ENCODE peak calls at places on chromosomes 7 and 10, in ten cellular contexts. One of them, this sample, is unnamed.

GRCh38 chr10:96556003-96556402 is 30.8 kb downstream of the TM9SF3 start:
- DNase-seq in stimulated activated naive B cell treated with anti-CD40 and anti-IgM and Interleukin-4, amounts not matched to agents 10 μg/mL and 1 μg/mL and 100 μg/mL, for 72 hours: no peak
- DNase-seq in mammary epithelial cell: no peak
- DNase-seq in omental fat pad: no peak
- DNase-seq in NCI-H2171: peak
- DNase-seq in stimulated activated CD4-positive, alpha-beta T cell treated with anti-CD3 and anti-CD28 coated beads, Interleukin-1b, Interleukin-23, amount 100 ng/mL, for 24 hours: no peak
- DNase-seq in H54: no peak
- DNase-seq in NCI-H82: peak
- DNase-seq in A549: no peak
- DNase-seq in mucosa of gallbladder: no peak
- DNase-seq in this sample: peak

GRCh38 chr10:71893920-71894319 is 42.9 kb upstream of the PSAP start:
- DNase-seq in stimulated activated CD4-positive, alpha-beta T cell treated with anti-CD3 and anti-CD28 coated beads, Interleukin-1b, Interleukin-23, amount 100 ng/mL, for 24 hours: no peak
- DNase-seq in H54: no peak
- DNase-seq in mammary epithelial cell: no peak
- DNase-seq in mucosa of gallbladder: no peak
- DNase-seq in omental fat pad: no peak
- DNase-seq in A549: no peak
- DNase-seq in stimulated activated naive B cell treated with anti-CD40 and anti-IgM and Interleukin-4, amounts not matched to agents 10 μg/mL and 1 μg/mL and 100 μg/mL, for 72 hours: no peak
- DNase-seq in NCI-H2171: no peak
- DNase-seq in NCI-H82: no peak
- DNase-seq in this sample: no peak

GRCh38 chr7:84190016-84190705 is 4.4 kb downstream of the SEMA3A start:
- DNase-seq in H54: no peak
- DNase-seq in A549: no peak
- DNase-seq in stimulated activated CD4-positive, alpha-beta T cell treated with anti-CD3 and anti-CD28 coated beads, Interleukin-1b, Interleukin-23, amount 100 ng/mL, for 24 hours: no peak
- DNase-seq in mucosa of gallbladder: no peak
- DNase-seq in stimulated activated naive B cell treated with anti-CD40 and anti-IgM and Interleukin-4, amounts not matched to agents 10 μg/mL and 1 μg/mL and 100 μg/mL, for 72 hours: no peak
- DNase-seq in NCI-H82: no peak
- DNase-seq in mammary epithelial cell: no peak
- DNase-seq in NCI-H2171: no peak
- DNase-seq in omental fat pad: no peak
- DNase-seq in this sample: no peak

GRCh38 chr7:48964074-48964473 is 39.7 kb downstream of the CDC14C start:
- DNase-seq in NCI-H2171: no peak
- DNase-seq in mucosa of gallbladder: peak
- DNase-seq in mammary epithelial cell: no peak
- DNase-seq in omental fat pad: no peak
- DNase-seq in NCI-H82: no peak
- DNase-seq in stimulated activated CD4-positive, alpha-beta T cell treated with anti-CD3 and anti-CD28 coated beads, Interleukin-1b, Interleukin-23, amount 100 ng/mL, for 24 hours: no peak
- DNase-seq in stimulated activated naive B cell treated with anti-CD40 and anti-IgM and Interleukin-4, amounts not matched to agents 10 μg/mL and 1 μg/mL and 100 μg/mL, for 72 hours: no peak
- DNase-seq in H54: no peak
- DNase-seq in A549: no peak
- DNase-seq in this sample: no peak

GRCh38 chr10:69649771-69650550 is 19.9 kb downstream of the FAM241B start:
- DNase-seq in A549: no peak
- DNase-seq in omental fat pad: no peak
- DNase-seq in mucosa of gallbladder: no peak
- DNase-seq in mammary epithelial cell: no peak
- DNase-seq in stimulated activated naive B cell treated with anti-CD40 and anti-IgM and Interleukin-4, amounts not matched to agents 10 μg/mL and 1 μg/mL and 100 μg/mL, for 72 hours: no peak
- DNase-seq in H54: no peak
- DNase-seq in NCI-H2171: no peak
- DNase-seq in stimulated activated CD4-positive, alpha-beta T cell treated with anti-CD3 and anti-CD28 coated beads, Interleukin-1b, Interleukin-23, amount 100 ng/mL, for 24 hours: no peak
- DNase-seq in NCI-H82: no peak
- DNase-seq in this sample: no peak

GRCh38 chr7:157010588-157011332 is at the start of gene MNX1:
- DNase-seq in stimulated activated naive B cell treated with anti-CD40 and anti-IgM and Interleukin-4, amounts not matched to agents 10 μg/mL and 1 μg/mL and 100 μg/mL, for 72 hours: no peak
- DNase-seq in A549: peak
- DNase-seq in omental fat pad: no peak
- DNase-seq in mammary epithelial cell: peak
- DNase-seq in H54: peak
- DNase-seq in stimulated activated CD4-positive, alpha-beta T cell treated with anti-CD3 and anti-CD28 coated beads, Interleukin-1b, Interleukin-23, amount 100 ng/mL, for 24 hours: no peak
- DNase-seq in NCI-H82: peak
- DNase-seq in mucosa of gallbladder: peak
- DNase-seq in NCI-H2171: peak
- DNase-seq in this sample: peak

GRCh38 chr7:132494474-132494873 is 81.8 kb downstream of the PLXNA4 start:
- DNase-seq in mammary epithelial cell: no peak
- DNase-seq in mucosa of gallbladder: no peak
- DNase-seq in A549: no peak
- DNase-seq in NCI-H82: no peak
- DNase-seq in stimulated activated naive B cell treated with anti-CD40 and anti-IgM and Interleukin-4, amounts not matched to agents 10 μg/mL and 1 μg/mL and 100 μg/mL, for 72 hours: no peak
- DNase-seq in omental fat pad: no peak
- DNase-seq in H54: no peak
- DNase-seq in stimulated activated CD4-positive, alpha-beta T cell treated with anti-CD3 and anti-CD28 coated beads, Interleukin-1b, Interleukin-23, amount 100 ng/mL, for 24 hours: no peak
- DNase-seq in NCI-H2171: no peak
- DNase-seq in this sample: no peak

GRCh38 chr10:33134011-33134751 is 176.2 kb upstream of the ITGB1 start:
- DNase-seq in NCI-H2171: no peak
- DNase-seq in H54: no peak
- DNase-seq in stimulated activated CD4-positive, alpha-beta T cell treated with anti-CD3 and anti-CD28 coated beads, Interleukin-1b, Interleukin-23, amount 100 ng/mL, for 24 hours: peak
- DNase-seq in omental fat pad: no peak
- DNase-seq in mammary epithelial cell: peak
- DNase-seq in NCI-H82: no peak
- DNase-seq in A549: peak
- DNase-seq in stimulated activated naive B cell treated with anti-CD40 and anti-IgM and Interleukin-4, amounts not matched to agents 10 μg/mL and 1 μg/mL and 100 μg/mL, for 72 hours: peak
- DNase-seq in mucosa of gallbladder: peak
- DNase-seq in this sample: peak

GRCh38 chr10:43985941-43986340 is 337.3 kb upstream of the ZNF32 start:
- DNase-seq in stimulated activated naive B cell treated with anti-CD40 and anti-IgM and Interleukin-4, amounts not matched to agents 10 μg/mL and 1 μg/mL and 100 μg/mL, for 72 hours: no peak
- DNase-seq in H54: no peak
- DNase-seq in stimulated activated CD4-positive, alpha-beta T cell treated with anti-CD3 and anti-CD28 coated beads, Interleukin-1b, Interleukin-23, amount 100 ng/mL, for 24 hours: no peak
- DNase-seq in NCI-H82: no peak
- DNase-seq in mucosa of gallbladder: no peak
- DNase-seq in omental fat pad: no peak
- DNase-seq in A549: no peak
- DNase-seq in NCI-H2171: no peak
- DNase-seq in mammary epithelial cell: no peak
- DNase-seq in this sample: no peak

GRCh38 chr10:73653701-73654100 is 2.1 kb downstream of the SYNPO2L start:
- DNase-seq in omental fat pad: no peak
- DNase-seq in mucosa of gallbladder: no peak
- DNase-seq in NCI-H2171: no peak
- DNase-seq in H54: peak
- DNase-seq in NCI-H82: peak
- DNase-seq in stimulated activated naive B cell treated with anti-CD40 and anti-IgM and Interleukin-4, amounts not matched to agents 10 μg/mL and 1 μg/mL and 100 μg/mL, for 72 hours: no peak
- DNase-seq in A549: peak
- DNase-seq in stimulated activated CD4-positive, alpha-beta T cell treated with anti-CD3 and anti-CD28 coated beads, Interleukin-1b, Interleukin-23, amount 100 ng/mL, for 24 hours: no peak
- DNase-seq in mammary epithelial cell: no peak
- DNase-seq in this sample: peak

GRCh38 chr10:74738543-74738942 is 87.9 kb upstream of the KAT6B start:
- DNase-seq in NCI-H82: no peak
- DNase-seq in mucosa of gallbladder: no peak
- DNase-seq in A549: no peak
- DNase-seq in omental fat pad: no peak
- DNase-seq in mammary epithelial cell: no peak
- DNase-seq in stimulated activated CD4-positive, alpha-beta T cell treated with anti-CD3 and anti-CD28 coated beads, Interleukin-1b, Interleukin-23, amount 100 ng/mL, for 24 hours: no peak
- DNase-seq in NCI-H2171: no peak
- DNase-seq in stimulated activated naive B cell treated with anti-CD40 and anti-IgM and Interleukin-4, amounts not matched to agents 10 μg/mL and 1 μg/mL and 100 μg/mL, for 72 hours: no peak
- DNase-seq in H54: no peak
- DNase-seq in this sample: no peak

GRCh38 chr7:23622469-23622868 is 25.3 kb downstream of the CCDC126 start:
- DNase-seq in stimulated activated naive B cell treated with anti-CD40 and anti-IgM and Interleukin-4, amounts not matched to agents 10 μg/mL and 1 μg/mL and 100 μg/mL, for 72 hours: no peak
- DNase-seq in A549: no peak
- DNase-seq in H54: no peak
- DNase-seq in omental fat pad: no peak
- DNase-seq in mucosa of gallbladder: no peak
- DNase-seq in NCI-H2171: no peak
- DNase-seq in mammary epithelial cell: no peak
- DNase-seq in stimulated activated CD4-positive, alpha-beta T cell treated with anti-CD3 and anti-CD28 coated beads, Interleukin-1b, Interleukin-23, amount 100 ng/mL, for 24 hours: no peak
- DNase-seq in NCI-H82: no peak
- DNase-seq in this sample: peak

GRCh38 chr10:490891-491571 is 198.4 kb downstream of the DIP2C start:
- DNase-seq in omental fat pad: no peak
- DNase-seq in mucosa of gallbladder: peak
- DNase-seq in stimulated activated naive B cell treated with anti-CD40 and anti-IgM and Interleukin-4, amounts not matched to agents 10 μg/mL and 1 μg/mL and 100 μg/mL, for 72 hours: no peak
- DNase-seq in A549: no peak
- DNase-seq in stimulated activated CD4-positive, alpha-beta T cell treated with anti-CD3 and anti-CD28 coated beads, Interleukin-1b, Interleukin-23, amount 100 ng/mL, for 24 hours: no peak
- DNase-seq in mammary epithelial cell: no peak
- DNase-seq in H54: no peak
- DNase-seq in NCI-H2171: no peak
- DNase-seq in NCI-H82: no peak
- DNase-seq in this sample: no peak

GRCh38 chr10:119516381-119517234 is 25.9 kb downstream of the RGS10 start:
- DNase-seq in mammary epithelial cell: no peak
- DNase-seq in stimulated activated CD4-positive, alpha-beta T cell treated with anti-CD3 and anti-CD28 coated beads, Interleukin-1b, Interleukin-23, amount 100 ng/mL, for 24 hours: no peak
- DNase-seq in A549: no peak
- DNase-seq in NCI-H82: peak
- DNase-seq in mucosa of gallbladder: no peak
- DNase-seq in stimulated activated naive B cell treated with anti-CD40 and anti-IgM and Interleukin-4, amounts not matched to agents 10 μg/mL and 1 μg/mL and 100 μg/mL, for 72 hours: peak
- DNase-seq in NCI-H2171: no peak
- DNase-seq in H54: no peak
- DNase-seq in omental fat pad: no peak
- DNase-seq in this sample: no peak

GRCh38 chr7:149385195-149385955 is 75.5 kb downstream of the ZNF777 start:
- DNase-seq in NCI-H2171: peak
- DNase-seq in mammary epithelial cell: no peak
- DNase-seq in stimulated activated CD4-positive, alpha-beta T cell treated with anti-CD3 and anti-CD28 coated beads, Interleukin-1b, Interleukin-23, amount 100 ng/mL, for 24 hours: no peak
- DNase-seq in stimulated activated naive B cell treated with anti-CD40 and anti-IgM and Interleukin-4, amounts not matched to agents 10 μg/mL and 1 μg/mL and 100 μg/mL, for 72 hours: no peak
- DNase-seq in NCI-H82: no peak
- DNase-seq in omental fat pad: no peak
- DNase-seq in A549: no peak
- DNase-seq in mucosa of gallbladder: no peak
- DNase-seq in H54: no peak
- DNase-seq in this sample: no peak

GRCh38 chr7:149239345-149240143 is at the start of gene ZNF212:
- DNase-seq in H54: peak
- DNase-seq in NCI-H2171: peak
- DNase-seq in omental fat pad: peak
- DNase-seq in stimulated activated naive B cell treated with anti-CD40 and anti-IgM and Interleukin-4, amounts not matched to agents 10 μg/mL and 1 μg/mL and 100 μg/mL, for 72 hours: peak
- DNase-seq in A549: peak
- DNase-seq in NCI-H82: peak
- DNase-seq in mucosa of gallbladder: peak
- DNase-seq in mammary epithelial cell: peak
- DNase-seq in stimulated activated CD4-positive, alpha-beta T cell treated with anti-CD3 and anti-CD28 coated beads, Interleukin-1b, Interleukin-23, amount 100 ng/mL, for 24 hours: peak
- DNase-seq in this sample: peak

GRCh38 chr7:91266931-91267557 is 2.8 kb downstream of the FZD1 start:
- DNase-seq in stimulated activated naive B cell treated with anti-CD40 and anti-IgM and Interleukin-4, amounts not matched to agents 10 μg/mL and 1 μg/mL and 100 μg/mL, for 72 hours: no peak
- DNase-seq in NCI-H82: peak
- DNase-seq in omental fat pad: no peak
- DNase-seq in H54: no peak
- DNase-seq in mucosa of gallbladder: no peak
- DNase-seq in mammary epithelial cell: no peak
- DNase-seq in stimulated activated CD4-positive, alpha-beta T cell treated with anti-CD3 and anti-CD28 coated beads, Interleukin-1b, Interleukin-23, amount 100 ng/mL, for 24 hours: no peak
- DNase-seq in NCI-H2171: no peak
- DNase-seq in A549: no peak
- DNase-seq in this sample: no peak

GRCh38 chr7:157437519-157438061 is 100.8 kb downstream of the DNAJB6 start:
- DNase-seq in stimulated activated naive B cell treated with anti-CD40 and anti-IgM and Interleukin-4, amounts not matched to agents 10 μg/mL and 1 μg/mL and 100 μg/mL, for 72 hours: no peak
- DNase-seq in A549: no peak
- DNase-seq in mucosa of gallbladder: no peak
- DNase-seq in stimulated activated CD4-positive, alpha-beta T cell treated with anti-CD3 and anti-CD28 coated beads, Interleukin-1b, Interleukin-23, amount 100 ng/mL, for 24 hours: no peak
- DNase-seq in H54: no peak
- DNase-seq in omental fat pad: no peak
- DNase-seq in mammary epithelial cell: no peak
- DNase-seq in NCI-H2171: no peak
- DNase-seq in NCI-H82: no peak
- DNase-seq in this sample: no peak

GRCh38 chr7:26562841-26563240 is 271.2 kb downstream of the SNX10 start:
- DNase-seq in stimulated activated CD4-positive, alpha-beta T cell treated with anti-CD3 and anti-CD28 coated beads, Interleukin-1b, Interleukin-23, amount 100 ng/mL, for 24 hours: no peak
- DNase-seq in A549: no peak
- DNase-seq in omental fat pad: no peak
- DNase-seq in H54: no peak
- DNase-seq in NCI-H82: no peak
- DNase-seq in stimulated activated naive B cell treated with anti-CD40 and anti-IgM and Interleukin-4, amounts not matched to agents 10 μg/mL and 1 μg/mL and 100 μg/mL, for 72 hours: no peak
- DNase-seq in mucosa of gallbladder: no peak
- DNase-seq in NCI-H2171: no peak
- DNase-seq in mammary epithelial cell: no peak
- DNase-seq in this sample: no peak

GRCh38 chr7:45885264-45885882 is 2.9 kb upstream of the IGFBP1 start:
- DNase-seq in mucosa of gallbladder: no peak
- DNase-seq in stimulated activated naive B cell treated with anti-CD40 and anti-IgM and Interleukin-4, amounts not matched to agents 10 μg/mL and 1 μg/mL and 100 μg/mL, for 72 hours: no peak
- DNase-seq in NCI-H82: no peak
- DNase-seq in omental fat pad: no peak
- DNase-seq in A549: peak
- DNase-seq in NCI-H2171: no peak
- DNase-seq in stimulated activated CD4-positive, alpha-beta T cell treated with anti-CD3 and anti-CD28 coated beads, Interleukin-1b, Interleukin-23, amount 100 ng/mL, for 24 hours: no peak
- DNase-seq in mammary epithelial cell: peak
- DNase-seq in H54: peak
- DNase-seq in this sample: peak

This sample was measured in renal cortical epithelial cell.